ENCODE peak calls at places on chromosomes 16 and 17, in four cellular contexts. I is CD4-positive, alpha-beta T cell; V is GM06990; N is CD8-positive, alpha-beta memory T cell. P is an unnamed sample.
A peak's percentile ranks its signal among the peaks of the same experiment; 100 is the strongest.

GRCh38 chr17:2081564-2081963 is 26.7 kb downstream of the HIC1 start:
- DNase-seq in I (no peak), V (no peak), N (no peak), P (no peak)

GRCh38 chr17:3583456-3583855 is 25.8 kb downstream of the TRPV1 start:
- DNase-seq in I (no peak), V (no peak), N (peak; percentile 44), P (no peak)

GRCh38 chr17:19703776-19704371 is 12.5 kb downstream of the SLC47A2 start:
- DNase-seq in I (no peak), V (no peak), N (no peak), P (no peak)

GRCh38 chr16:57341062-57341440 is 17.5 kb upstream of the CCL22 start:
- DNase-seq in I (no peak), V (peak; percentile 45), N (no peak), P (no peak)

GRCh38 chr17:48776602-48777001 is 40.4 kb downstream of the TTLL6 start:
- DNase-seq in I (no peak), V (no peak), N (no peak), P (no peak)

GRCh38 chr16:85615852-85616607 is 2.9 kb downstream of the GSE1 start:
- DNase-seq in I (peak; percentile 63), V (peak; percentile 76), N (peak; percentile 88), P (no peak)

GRCh38 chr16:8948831-8949230 is 14.9 kb downstream of the USP7 start:
- DNase-seq in I (no peak), V (no peak), N (no peak), P (no peak)

GRCh38 chr17:68289473-68289872 is 1.5 kb downstream of the SLC16A6 start:
- DNase-seq in I (no peak), V (no peak), N (no peak), P (no peak)

GRCh38 chr17:79603771-79604170 is 7.1 kb downstream of the RBFOX3 start:
- DNase-seq in I (no peak), V (no peak), N (no peak), P (no peak)

GRCh38 chr17:38550661-38551060 is 55.1 kb downstream of the SRCIN1 start:
- DNase-seq in I (no peak), V (no peak), N (no peak), P (no peak)

GRCh38 chr17:10034719-10035475 is 129.8 kb upstream of the RCVRN start:
- DNase-seq in I (no peak), V (no peak), N (no peak), P (no peak)

GRCh38 chr16:20884240-20884556 is 16.0 kb downstream of the DCUN1D3 start:
- DNase-seq in I (no peak), V (no peak), N (no peak), P (no peak)

GRCh38 chr17:38910325-38910724 is 15.1 kb upstream of the LASP1NB start:
- DNase-seq in I (no peak), V (no peak), N (peak; percentile 23), P (no peak)

GRCh38 chr16:57479422-57480126 is 6.7 kb downstream of the DOK4 start:
- DNase-seq in I (no peak), V (no peak), N (no peak), P (peak; percentile 20)

GRCh38 chr16:86942469-86943175 is 364.3 kb downstream of the FOXL1 start:
- DNase-seq in I (no peak), V (no peak), N (no peak), P (no peak)

GRCh38 chr16:22739077-22739476 is 74.9 kb upstream of the HS3ST2 start:
- DNase-seq in I (no peak), V (no peak), N (no peak), P (no peak)

GRCh38 chr17:70961341-70961740 is 792.0 kb downstream of the KCNJ2 start:
- DNase-seq in I (no peak), V (no peak), N (no peak), P (no peak)

GRCh38 chr17:74677558-74678466 is 34.9 kb downstream of the CD300LF start:
- DNase-seq in I (no peak), V (no peak), N (no peak), P (peak; percentile 25)

GRCh38 chr17:50507871-50508572 is at the start of gene MYCBPAP:
- DNase-seq in I (peak; percentile 52), V (peak; percentile 90), N (peak; percentile 88), P (no peak)

P was measured in HS-5.